ENCODE peak calls at places on chromosomes 11 and 22, in four cellular contexts. D is NCI-H345, G is NCI-H1930, Q is nephron progenitor cell. F is an unnamed sample.

GRCh38 chr11:130337281-130338089 is 22.8 kb upstream of the ZBTB44 start:
- DNase-seq in D (no peak), G (no peak), Q (no peak), F (no peak)

GRCh38 chr11:102120006-102120405 is 9.8 kb downstream of the YAP1 start:
- DNase-seq in D (peak; percentile 42), G (no peak), Q (no peak), F (no peak)

GRCh38 chr11:119702261-119702591 is 26.8 kb downstream of the NECTIN1 start:
- DNase-seq in D (no peak), G (no peak), Q (no peak), F (no peak)

GRCh38 chr22:41197046-41197807 is 7.9 kb upstream of the L3MBTL2 start:
- DNase-seq in D (peak; percentile 74), G (peak; percentile 85), Q (peak; percentile 92), F (peak; percentile 56)

GRCh38 chr11:108985611-108986279 is 320.9 kb downstream of the DDX10 start:
- DNase-seq in D (no peak), G (no peak), Q (no peak), F (no peak)

GRCh38 chr22:44825310-44826150 is 73.2 kb downstream of the ARHGAP8 start:
- DNase-seq in D (no peak), G (no peak), Q (no peak), F (no peak)

GRCh38 chr11:79419120-79419519 is 21.7 kb downstream of the TENM4 start:
- DNase-seq in D (no peak), G (no peak), Q (no peak), F (no peak)

GRCh38 chr22:40024201-40025061 is 29.7 kb downstream of the FAM83F start:
- DNase-seq in D (peak; percentile 68), G (peak; percentile 60), Q (peak; percentile 77), F (peak; percentile 28)

GRCh38 chr11:110755961-110756360 is 43.7 kb upstream of the ARHGAP20 start:
- DNase-seq in D (no peak), G (no peak), Q (no peak), F (no peak)

GRCh38 chr11:30926130-30926529 is 340.0 kb upstream of the MPPED2 start:
- DNase-seq in D (no peak), G (no peak), Q (no peak), F (no peak)

GRCh38 chr22:30250713-30251267 is 4.2 kb upstream of the LIF start:
- DNase-seq in D (no peak), G (no peak), Q (no peak), F (no peak)

GRCh38 chr11:114412946-114413345 is 12.5 kb downstream of the RBM7 start:
- DNase-seq in D (no peak), G (no peak), Q (no peak), F (no peak)

GRCh38 chr11:3340025-3340424 is 38.9 kb downstream of the ZNF195 start:
- DNase-seq in D (no peak), G (no peak), Q (no peak), F (no peak)

GRCh38 chr11:86596861-86597632 is 75.4 kb downstream of the ME3 start:
- DNase-seq in D (no peak), G (no peak), Q (no peak), F (no peak)

GRCh38 chr22:42174062-42174461 is 43.5 kb upstream of the CYP2D6 start:
- DNase-seq in D (no peak), G (no peak), Q (no peak), F (no peak)

GRCh38 chr11:110098645-110099044 is 5.5 kb downstream of the ZC3H12C start:
- DNase-seq in D (no peak), G (no peak), Q (no peak), F (no peak)

GRCh38 chr11:120954381-120954780 is 69.5 kb upstream of the TBCEL start:
- DNase-seq in D (no peak), G (no peak), Q (no peak), F (no peak)

GRCh38 chr11:109894242-109894641 is 198.9 kb upstream of the ZC3H12C start:
- DNase-seq in D (no peak), G (no peak), Q (no peak), F (no peak)

GRCh38 chr22:33539902-33540751 is 380.1 kb downstream of the LARGE1 start:
- DNase-seq in D (peak; percentile 13), G (no peak), Q (no peak), F (no peak)

GRCh38 chr11:662689-663274 is 25.7 kb downstream of the DRD4 start:
- DNase-seq in D (no peak), G (no peak), Q (peak; percentile 59), F (peak; percentile 10)

GRCh38 chr11:44601471-44602370 is 36.3 kb downstream of the CD82 start:
- DNase-seq in D (no peak), G (no peak), Q (no peak), F (no peak)

F was measured in NCI-H748 treated with DMSO at 0.1 percent for 48 hours.